ENCODE peak calls at places on chromosomes 6 and 20, in four cellular contexts. T, Y, U and C are unnamed samples. For H3K9me3, the result is how much of the 10 kb centered on the place peaks cover.

GRCh38 chr6:79079425-79080130 is 1.5 kb upstream of the PHIP start:
- DNase-seq in T (no peak), Y (no peak), U (no peak), C (peak)

GRCh38 chr6:15994814-15995459 is 133.9 kb upstream of the MYLIP start:
- DNase-seq in T (no peak), Y (no peak), U (no peak), C (no peak)

GRCh38 chr20:57795347-57795697 is 85.5 kb upstream of the PMEPA1 start:
- DNase-seq in T (no peak), Y (no peak), U (no peak), C (no peak)

GRCh38 chr6:137705166-137706064 is 161.6 kb upstream of the TNFAIP3 start:
- DNase-seq in T (peak), Y (peak), U (peak), C (peak)

GRCh38 chr6:40714576-40715500 is 127.7 kb upstream of the LRFN2 start:
- DNase-seq in T (peak), Y (no peak), U (no peak), C (no peak)

GRCh38 chr6:41591859-41592502 is 45.8 kb downstream of the FOXP4 start:
- DNase-seq in T (peak), Y (peak), U (peak), C (peak)

GRCh38 chr6:12577124-12577845 is 139.3 kb upstream of the PHACTR1 start:
- DNase-seq in T (no peak), Y (no peak), U (no peak), C (no peak)

GRCh38 chr20:40563296-40563950 is 125.6 kb downstream of the MAFB start:
- DNase-seq in T (peak), Y (no peak), U (peak), C (no peak)

GRCh38 chr20:34515484-34516037 is 661 bp upstream of the DYNLRB1 start:
- DNase-seq in T (peak), Y (peak), U (no peak), C (peak)

GRCh38 chr6:155498370-155498769 is 42.7 kb upstream of the NOX3 start:
- DNase-seq in T (no peak), Y (no peak), U (no peak), C (no peak)

GRCh38 chr6:149440735-149441662 is 40.9 kb downstream of the SUMO4 start:
- DNase-seq in T (no peak), Y (no peak), U (no peak), C (no peak)

GRCh38 chr6:815348-815738 is 122.4 kb upstream of the EXOC2 start:
- DNase-seq in T (no peak), Y (no peak), U (no peak), C (no peak)

GRCh38 chr6:73285674-73286283 is 22.8 kb upstream of the KHDC1 start:
- DNase-seq in T (peak), Y (no peak), U (peak), C (no peak)

GRCh38 chr6:82415820-82416219 is 52.2 kb downstream of the TPBG start:
- DNase-seq in T (no peak), Y (no peak), U (no peak), C (no peak)

GRCh38 chr20:40776702-40777457 is 87.8 kb upstream of the MAFB start:
- DNase-seq in T (no peak), Y (no peak), U (no peak), C (no peak)

GRCh38 chr6:217048-217659 is 75.1 kb upstream of the DUSP22 start:
- DNase-seq in T (peak), Y (no peak), U (peak), C (peak)

GRCh38 chr6:134287863-134288537 is 29.9 kb downstream of the SGK1 start:
- DNase-seq in T (no peak), Y (no peak), U (no peak), C (no peak)

GRCh38 chr6:167893416-167893815 is 66.7 kb downstream of the AFDN start:
- DNase-seq in T (no peak), Y (no peak), U (peak), C (no peak)

GRCh38 chr20:32727663-32728062 is 15.6 kb downstream of the COMMD7 start:
- DNase-seq in T (no peak), Y (no peak), U (no peak), C (no peak)

GRCh38 chr6:53728570-53729194 is 63.1 kb upstream of the KLHL31 start:
- DNase-seq in T (peak), Y (peak), U (no peak), C (peak)

GRCh38 chr6:168450921-168451320 is 9.9 kb downstream of the SMOC2 start:
- DNase-seq in T (peak), Y (no peak), U (no peak), C (peak)

GRCh38 chr20:10611357-10611756 is 62.4 kb downstream of the JAG1 start:
- DNase-seq in T (peak), Y (no peak), U (no peak), C (peak)

GRCh38 chr6:155442562-155442961 is 13.1 kb downstream of the NOX3 start:
- DNase-seq in T (no peak), Y (no peak), U (no peak), C (no peak)

GRCh38 chr20:33518071-33518470 is 28.2 kb downstream of the CBFA2T2 start:
- DNase-seq in T (no peak), Y (no peak), U (no peak), C (peak)

GRCh38 chr6:465531-466348 is 74.2 kb downstream of the IRF4 start:
- DNase-seq in T (no peak), Y (no peak), U (no peak), C (no peak)

GRCh38 chr6:119727504-119728219 is 378.1 kb upstream of the MAN1A1 start:
- DNase-seq in T (peak), Y (no peak), U (no peak), C (no peak)

GRCh38 chr20:20265210-20265609 is 102.7 kb upstream of the INSM1 start:
- DNase-seq in T (no peak), Y (no peak), U (no peak), C (no peak)

GRCh38 chr20:41174373-41174772 is 37.0 kb downstream of the PLCG1 start:
- DNase-seq in T (no peak), Y (no peak), U (no peak), C (peak)

GRCh38 chr20:46674253-46675083 is 14.8 kb downstream of the TP53RK start:
- DNase-seq in T (no peak), Y (no peak), U (no peak), C (no peak)
- H3K9me3 ChIP-seq in T (under half), Y (under half), U (under half), C (under half)

DNA sequence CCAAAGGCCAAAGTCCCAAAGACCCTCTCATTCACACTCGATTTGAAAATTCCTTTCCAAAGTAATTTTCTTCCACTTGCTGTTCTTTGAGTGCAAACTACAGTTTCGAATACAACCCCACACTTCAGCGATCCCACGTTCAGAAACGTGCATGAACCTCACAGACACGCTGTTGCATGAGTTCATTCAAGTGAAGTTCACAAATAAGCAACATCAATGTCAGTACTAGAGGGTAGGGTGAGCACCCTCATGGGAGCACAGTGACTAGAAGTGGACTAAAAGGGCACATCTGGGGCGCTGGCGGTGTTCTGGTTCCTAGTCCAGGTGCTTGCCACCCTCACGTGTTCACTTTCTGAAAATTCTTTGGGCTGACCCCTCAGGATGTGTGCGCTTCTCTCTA is 59.0 kb downstream of the FAM50B start:
- DNase-seq in T (no peak), Y (no peak), U (no peak), C (no peak)
- H3K9me3 ChIP-seq in T (under half), Y (under half), U (under half), C (under half)

DNA sequence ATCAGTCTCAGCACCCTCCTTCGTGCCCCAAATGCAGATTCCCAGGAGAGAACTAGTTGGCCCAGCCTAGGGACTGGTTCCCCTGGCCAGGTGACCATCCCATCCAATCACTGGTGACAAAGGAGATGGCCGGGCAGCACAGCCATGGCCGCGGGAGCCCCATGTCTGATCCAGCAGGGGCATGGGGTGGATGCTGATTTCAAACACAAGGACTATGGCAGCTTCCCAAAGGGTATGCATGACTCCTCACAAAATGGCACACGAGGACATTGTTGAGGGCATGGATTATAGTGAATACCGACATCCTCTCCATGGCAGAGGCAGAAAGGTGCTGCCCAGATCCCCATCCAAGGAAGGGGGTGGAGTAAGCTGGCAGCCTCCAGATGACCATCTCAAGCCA is 9.9 kb upstream of the LSM14B start:
- DNase-seq in T (no peak), Y (no peak), U (no peak), C (no peak)
- H3K9me3 ChIP-seq in T (under half), Y (under half), U (under half), C (under half)

DNA sequence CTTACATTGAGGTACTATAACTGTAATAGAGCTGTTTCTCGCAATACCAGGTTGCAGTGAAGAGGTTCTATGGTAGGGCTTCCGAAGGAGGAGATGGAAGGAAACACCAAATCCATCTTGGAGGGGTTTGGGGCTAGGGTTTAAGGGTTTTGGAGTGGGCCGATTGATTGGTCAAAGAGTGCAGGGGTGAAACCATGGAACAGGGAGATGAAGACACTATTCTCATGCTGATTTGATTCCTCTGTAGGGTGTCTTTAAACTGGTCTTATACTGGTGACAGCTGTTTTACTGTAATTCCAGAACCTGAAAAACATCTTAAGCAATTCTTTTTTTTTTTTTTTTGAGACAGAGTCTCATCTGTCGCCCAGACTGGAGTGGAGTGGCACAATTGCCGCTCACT is 7.8 kb downstream of the SMIM13 start:
- DNase-seq in T (no peak), Y (no peak), U (no peak), C (no peak)
- H3K9me3 ChIP-seq in T (under half), Y (under half), U (under half), C (under half)

GRCh38 chr20:59857951-59858350 is 75.5 kb downstream of the SYCP2 start:
- DNase-seq in T (peak), Y (no peak), U (no peak), C (no peak)

GRCh38 chr20:59861389-59861788 is 72.0 kb downstream of the SYCP2 start:
- DNase-seq in T (no peak), Y (no peak), U (no peak), C (no peak)

GRCh38 chr20:59863058-59863457 is 70.4 kb downstream of the SYCP2 start:
- DNase-seq in T (no peak), Y (no peak), U (no peak), C (no peak)

DNA sequence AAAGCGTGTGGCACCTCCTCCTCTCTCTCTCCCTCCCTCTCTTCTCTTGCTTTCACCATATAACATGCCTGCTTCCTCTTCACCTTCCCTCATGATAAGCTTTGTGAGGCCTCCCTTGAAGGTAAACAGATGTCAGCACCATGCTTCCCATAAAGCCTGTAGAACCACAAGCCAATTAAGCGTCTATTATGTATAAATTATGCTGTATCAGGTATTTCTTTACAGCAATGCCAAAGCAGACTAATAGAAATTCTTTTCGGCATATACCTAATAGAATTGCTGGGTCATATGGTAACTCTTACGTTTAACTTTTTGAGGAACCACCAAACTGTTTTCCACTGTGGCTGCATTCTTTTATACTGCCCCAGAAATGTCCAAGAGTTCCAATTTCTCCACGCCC is 75.0 kb downstream of the SYCP2 start:
- DNase-seq in T (no peak), Y (no peak), U (no peak), C (no peak)
- H3K9me3 ChIP-seq in T (under half), Y (under half), U (under half), C (under half)

DNA sequence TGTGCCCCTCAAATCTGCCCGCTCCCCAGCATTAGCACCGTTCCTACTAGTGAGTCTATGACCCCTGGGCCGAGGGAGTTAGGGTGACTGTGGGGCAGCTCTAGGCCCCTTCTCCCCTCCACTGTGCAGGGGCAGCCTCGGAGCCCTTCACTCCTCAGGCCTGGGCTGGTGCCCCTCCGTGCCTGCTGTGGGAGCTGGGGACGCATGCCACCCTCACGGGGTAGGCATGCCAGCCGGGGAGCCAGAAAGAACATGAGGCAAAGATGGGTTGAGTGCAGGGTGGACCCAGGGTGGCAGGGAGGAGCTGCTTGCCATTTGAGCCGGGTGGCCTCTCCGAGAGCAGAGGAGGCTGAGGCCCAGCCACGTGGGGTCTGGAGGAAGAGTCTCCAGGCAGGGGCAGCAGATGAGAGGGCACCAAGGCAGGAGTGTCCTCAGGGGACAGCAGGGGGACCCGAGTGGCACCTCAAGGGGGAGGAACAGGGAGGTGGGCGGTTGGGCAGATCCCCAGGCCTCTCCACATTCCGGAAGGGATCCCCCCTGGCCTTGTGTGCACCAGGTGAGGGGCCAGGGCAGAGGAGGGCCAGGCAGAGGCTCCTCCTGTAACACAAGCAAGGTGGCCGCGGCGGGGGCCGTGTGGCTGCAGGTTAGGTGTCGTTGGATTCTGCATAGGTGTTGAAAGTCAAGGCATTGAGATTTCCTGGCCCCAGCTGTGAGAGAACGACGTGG is 18.6 kb upstream of the LSM14B start:
- DNase-seq in T (no peak), Y (no peak), U (no peak), C (no peak)
- H3K9me3 ChIP-seq in T (under half), Y (under half), U (under half), C (under half)

GRCh38 chr6:9461161-9461560 is 953.7 kb downstream of the TFAP2A start:
- DNase-seq in T (no peak), Y (no peak), U (no peak), C (no peak)

GRCh38 chr6:9463311-9463710 is 951.6 kb downstream of the TFAP2A start:
- DNase-seq in T (no peak), Y (no peak), U (no peak), C (no peak)

GRCh38 chr6:9455794-9456193 is 959.1 kb downstream of the TFAP2A start:
- DNase-seq in T (no peak), Y (no peak), U (no peak), C (no peak)

GRCh38 chr6:9456241-9456658 is 958.6 kb downstream of the TFAP2A start:
- DNase-seq in T (no peak), Y (no peak), U (no peak), C (no peak)

GRCh38 chr6:9458424-9458823 is 956.5 kb downstream of the TFAP2A start:
- DNase-seq in T (no peak), Y (no peak), U (no peak), C (no peak)
- H3K9me3 ChIP-seq in T (under half), Y (under half), U (under half), C (under half)

DNA sequence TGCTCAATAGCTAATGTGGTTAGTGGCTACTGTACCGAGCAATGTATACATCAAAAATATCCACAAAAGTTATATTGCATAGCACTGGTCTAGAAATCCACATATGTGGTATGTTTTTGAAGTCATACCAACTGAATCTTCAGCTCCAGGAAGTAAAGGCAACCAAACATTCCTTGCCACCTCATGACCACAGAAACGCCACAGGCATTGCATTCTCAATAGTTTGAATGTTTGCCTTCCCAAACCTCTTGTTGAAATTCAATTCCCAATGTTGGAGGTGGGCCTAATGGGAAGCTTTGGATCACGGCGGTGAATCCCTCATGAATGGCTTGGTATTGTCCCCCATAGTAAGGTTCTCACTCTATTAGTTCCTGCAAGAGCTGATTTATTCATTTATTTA is 18.2 kb upstream of the ZNF391 start:
- DNase-seq in T (no peak), Y (no peak), U (no peak), C (no peak)
- H3K9me3 ChIP-seq in T (under half), Y (under half), U (under half), C (under half)

GRCh38 chr6:89281779-89282246 is 33.3 kb downstream of the GABRR2 start:
- DNase-seq in T (peak), Y (no peak), U (peak), C (peak)

GRCh38 chr6:89284081-89284480 is 31.0 kb downstream of the GABRR2 start:
- DNase-seq in T (no peak), Y (no peak), U (no peak), C (no peak)

GRCh38 chr6:89286516-89286915 is 28.6 kb downstream of the GABRR2 start:
- DNase-seq in T (no peak), Y (no peak), U (no peak), C (no peak)

GRCh38 chr6:89284963-89285735 is 29.9 kb downstream of the GABRR2 start:
- DNase-seq in T (no peak), Y (no peak), U (no peak), C (no peak)

DNA sequence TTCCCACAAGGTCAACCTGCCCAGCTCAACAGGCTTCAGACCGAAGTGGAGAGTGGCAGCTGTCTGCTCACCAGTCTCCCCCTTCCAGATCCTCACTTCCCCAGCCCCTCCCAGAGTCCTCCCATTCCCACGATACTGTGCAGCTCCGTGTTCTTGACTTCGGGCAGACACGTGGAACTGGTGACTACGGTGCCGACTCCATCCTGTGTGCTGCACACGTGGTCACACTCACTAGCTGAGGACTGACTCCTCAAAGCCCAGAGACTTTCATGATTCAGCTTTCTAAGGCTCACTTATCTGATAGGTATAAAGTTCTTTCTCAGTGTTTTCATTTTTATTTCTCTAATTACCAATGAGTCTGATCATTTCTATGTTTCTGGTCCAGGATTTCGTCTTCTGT is 32.4 kb downstream of the GABRR2 start:
- DNase-seq in T (no peak), Y (no peak), U (no peak), C (no peak)
- H3K9me3 ChIP-seq in T (under half), Y (under half), U (under half), C (under half)